ENCODE peak calls at places on chromosomes 3 and 15, in seven cellular contexts. Z is tibial artery; V is Panc1; L is CD8-positive, alpha-beta memory T cell; I is OCI-LY7; U is GM23248; S is IMR-90. O is an unnamed sample. For H3K4me1, the result is how much of the 10 kb centered on the place peaks cover.

GRCh38 chr15:42832577-42832976 is 88.0 kb downstream of the TTBK2 start:
- DNase-seq in Z (no peak), V (no peak), L (no peak), I (no peak), U (peak), S (peak), O (no peak)

GRCh38 chr15:39589815-39590644 is 9.2 kb downstream of the THBS1 start:
- DNase-seq in Z (no peak), V (no peak), L (no peak), I (no peak), U (peak), S (peak), O (no peak)

GRCh38 chr3:113132571-113132996 is 78.8 kb upstream of the BOC start:
- DNase-seq in Z (no peak), V (no peak), L (no peak), I (no peak), U (peak), S (peak), O (no peak)

GRCh38 chr3:75237041-75237775 is 426.9 kb upstream of the FRG2C start:
- DNase-seq in Z (no peak), V (no peak), L (no peak), I (no peak), U (peak), S (no peak), O (no peak)

GRCh38 chr3:52415769-52416168 is 29.1 kb downstream of the SEMA3G start:
- DNase-seq in Z (no peak), V (no peak), L (no peak), I (no peak), U (no peak), S (no peak), O (no peak)

GRCh38 chr3:173586176-173586575 is 188.6 kb downstream of the NLGN1 start:
- DNase-seq in Z (no peak), V (no peak), L (no peak), I (no peak), U (peak), S (peak), O (no peak)

GRCh38 chr15:80191897-80192595 is 39.2 kb downstream of the FAH start:
- DNase-seq in Z (no peak), V (no peak), L (no peak), I (no peak), U (no peak), S (no peak), O (no peak)

GRCh38 chr15:70741107-70741511 is 22.2 kb downstream of the UACA start:
- DNase-seq in Z (peak), V (no peak), L (no peak), I (no peak), U (peak), S (peak), O (no peak)

GRCh38 chr15:100889359-100890058 is 9.9 kb downstream of the ALDH1A3 start:
- DNase-seq in Z (peak), V (no peak), L (no peak), I (no peak), U (peak), S (peak), O (peak)

GRCh38 chr3:182294696-182295095 is 498.6 kb upstream of the ATP11B start:
- DNase-seq in Z (no peak), V (no peak), L (no peak), I (no peak), U (no peak), S (no peak), O (no peak)

GRCh38 chr3:190056795-190057194 is 63.9 kb downstream of the P3H2 start:
- DNase-seq in Z (no peak), V (no peak), L (no peak), I (no peak), U (no peak), S (peak), O (no peak)

GRCh38 chr15:69661871-69662667 is 209.5 kb downstream of the RPLP1 start:
- DNase-seq in Z (no peak), V (no peak), L (no peak), I (no peak), U (no peak), S (no peak), O (no peak)

GRCh38 chr3:105495021-105495420 is 128.3 kb downstream of the ALCAM start:
- DNase-seq in Z (no peak), V (no peak), L (no peak), I (no peak), U (peak), S (peak), O (no peak)

GRCh38 chr3:167712445-167712844 is 22.2 kb downstream of the PDCD10 start:
- DNase-seq in Z (no peak), V (no peak), L (no peak), I (no peak), U (no peak), S (no peak), O (no peak)

GRCh38 chr15:81828135-81828534 is 217.7 kb downstream of the MEX3B start:
- DNase-seq in Z (no peak), V (no peak), L (no peak), I (no peak), U (no peak), S (no peak), O (no peak)

GRCh38 chr15:70772402-70772801 is 9.0 kb upstream of the UACA start:
- DNase-seq in Z (no peak), V (no peak), L (no peak), I (no peak), U (peak), S (peak), O (no peak)

GRCh38 chr3:164375538-164375937 is 702.8 kb downstream of the SI start:
- DNase-seq in Z (no peak), V (no peak), L (no peak), I (no peak), U (peak), S (no peak), O (no peak)

GRCh38 chr3:125057186-125057850 is 1.5 kb upstream of the HEG1 start:
- DNase-seq in Z (no peak), V (no peak), L (no peak), I (no peak), U (peak), S (peak), O (no peak)

DNA sequence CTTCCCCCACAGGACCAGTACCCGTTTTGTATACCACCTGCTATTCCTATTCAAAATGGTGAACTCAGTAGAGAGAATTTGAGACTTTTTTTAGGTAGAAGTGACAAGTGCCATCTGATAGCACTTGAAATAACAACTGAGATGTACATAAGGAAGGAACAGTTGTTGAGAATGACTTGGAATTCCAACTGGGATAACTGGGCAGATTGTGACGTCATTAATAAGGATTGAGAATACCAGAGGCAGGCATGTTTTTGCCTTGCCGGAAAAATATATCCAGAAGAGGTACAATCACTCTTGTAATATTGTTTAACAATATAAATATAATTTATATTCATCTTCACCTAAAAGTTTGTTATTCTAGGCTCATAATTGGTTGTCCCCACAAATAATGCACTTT is 454.1 kb upstream of the RGMA start:
- DNase-seq in Z (no peak), V (no peak), L (no peak), I (no peak), U (no peak), S (no peak), O (no peak)
- H3K4me3 ChIP-seq in Z (no peak), V (no peak), L (no peak), I (no peak), U (no peak), S (no peak), O (no peak)

DNA sequence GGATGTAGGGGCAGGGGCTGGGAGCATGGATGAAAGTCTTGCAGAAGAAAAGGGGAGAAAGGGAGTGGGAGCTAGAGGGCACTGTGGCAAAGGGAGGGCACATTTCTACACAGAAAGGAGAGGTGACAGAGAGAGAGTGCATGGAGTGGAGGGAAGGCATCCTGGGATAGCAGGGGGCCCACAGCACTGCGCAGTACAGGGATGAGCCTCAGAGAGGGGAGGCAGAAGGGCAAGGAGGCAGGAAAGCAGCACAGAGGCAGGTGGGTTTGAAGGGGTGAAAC is 5.4 kb downstream of the STOML1 start:
- DNase-seq in Z (no peak), V (no peak), L (no peak), I (no peak), U (no peak), S (no peak), O (no peak)
- H3K4me1 ChIP-seq in Z (under half), V (under half), L (under half), I (under half), U (half or more), S (half or more), O (under half)

DNA sequence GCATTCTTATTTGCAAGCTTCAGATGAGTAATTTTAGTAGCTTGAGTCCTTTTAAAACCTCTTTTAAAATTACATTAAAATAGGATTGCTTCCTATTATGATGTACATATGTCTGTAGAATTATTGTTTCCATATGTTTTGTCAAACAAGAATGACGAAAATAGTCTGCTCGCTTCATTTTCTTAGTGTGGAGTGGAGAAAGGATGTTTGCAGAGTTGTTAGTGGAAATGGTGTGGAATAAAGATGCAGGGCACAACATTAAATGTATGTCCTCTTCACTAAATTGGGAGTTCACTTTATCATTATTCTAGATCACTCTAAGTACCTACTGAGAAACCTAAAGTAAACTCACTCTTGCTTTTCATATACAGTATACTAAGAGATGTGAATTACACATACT is 59.5 kb downstream of the CMSS1 start:
- DNase-seq in Z (no peak), V (no peak), L (no peak), I (no peak), U (no peak), S (no peak), O (no peak)
- H3K4me3 ChIP-seq in Z (peak), V (no peak), L (no peak), I (no peak), U (peak), S (no peak), O (no peak)

DNA sequence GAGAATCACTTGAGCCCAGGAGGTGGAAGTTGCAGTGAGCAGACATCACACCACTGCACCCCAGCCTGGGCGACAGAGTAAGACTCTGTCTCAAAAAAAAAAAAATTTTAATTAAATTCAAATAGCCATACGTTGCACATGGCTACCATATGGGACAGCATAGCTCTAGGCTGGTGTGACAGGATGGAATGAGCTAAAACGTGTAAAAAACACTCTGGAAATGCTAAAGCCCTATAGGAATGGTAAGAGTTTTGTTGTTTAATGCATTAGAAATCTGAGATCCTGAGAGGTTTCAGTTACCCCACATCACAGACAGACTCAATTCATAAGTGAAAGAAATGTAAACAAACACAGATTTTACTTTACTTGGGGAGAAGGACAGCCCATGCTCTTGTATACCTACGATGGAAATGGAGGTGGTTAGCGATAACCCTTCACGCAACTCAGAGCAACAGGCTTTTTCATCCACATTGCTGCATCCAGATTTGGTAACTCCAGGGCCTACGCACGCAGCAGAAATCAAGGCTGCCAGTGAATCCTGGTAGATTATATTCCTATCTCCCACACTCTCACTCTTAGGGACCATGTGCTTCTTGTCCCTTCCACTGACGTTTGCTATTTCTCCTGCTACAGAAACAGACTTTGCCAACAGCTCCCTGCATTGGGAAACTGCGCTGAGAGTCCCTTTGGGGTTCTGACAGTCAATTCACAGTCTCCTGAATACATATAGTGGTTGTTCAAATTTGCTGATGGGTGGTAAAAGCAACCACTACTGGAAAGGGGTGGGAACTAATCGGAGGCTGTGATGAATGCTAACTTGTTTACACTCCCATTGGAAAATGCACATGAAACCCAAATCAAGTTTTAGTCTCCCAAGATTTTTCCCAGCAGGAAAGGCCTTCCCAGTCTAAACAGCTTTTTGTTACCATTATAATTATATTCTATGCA is 3.1 kb downstream of the SH3BP5 start:
- DNase-seq in Z (no peak), V (no peak), L (no peak), I (no peak), U (peak), S (no peak), O (no peak)
- H3K4me1 ChIP-seq in Z (under half), V (under half), L (half or more), I (half or more), U (half or more), S (under half), O (under half)

GRCh38 chr3:16695710-16696109 is 90.5 kb upstream of the DAZL start:
- DNase-seq in Z (no peak), V (no peak), L (no peak), I (no peak), U (no peak), S (no peak), O (no peak)
- H3K4me3 ChIP-seq in Z (no peak), V (no peak), L (no peak), I (no peak), U (no peak), S (no peak), O (no peak)

GRCh38 chr3:9401986-9402385 is 4.6 kb downstream of the SETD5 start:
- DNase-seq in Z (no peak), V (no peak), L (no peak), I (no peak), U (no peak), S (no peak), O (no peak)

GRCh38 chr3:9398715-9399708 is 1.6 kb downstream of the SETD5 start:
- DNase-seq in Z (no peak), V (no peak), L (peak), I (peak), U (peak), S (peak), O (no peak)

GRCh38 chr3:9397911-9398714 is 698 bp downstream of the SETD5 start:
- DNase-seq in Z (peak), V (no peak), L (peak), I (peak), U (peak), S (peak), O (peak)

GRCh38 chr3:9400626-9401025 is 3.2 kb downstream of the SETD5 start:
- DNase-seq in Z (no peak), V (no peak), L (no peak), I (no peak), U (peak), S (no peak), O (no peak)

DNA sequence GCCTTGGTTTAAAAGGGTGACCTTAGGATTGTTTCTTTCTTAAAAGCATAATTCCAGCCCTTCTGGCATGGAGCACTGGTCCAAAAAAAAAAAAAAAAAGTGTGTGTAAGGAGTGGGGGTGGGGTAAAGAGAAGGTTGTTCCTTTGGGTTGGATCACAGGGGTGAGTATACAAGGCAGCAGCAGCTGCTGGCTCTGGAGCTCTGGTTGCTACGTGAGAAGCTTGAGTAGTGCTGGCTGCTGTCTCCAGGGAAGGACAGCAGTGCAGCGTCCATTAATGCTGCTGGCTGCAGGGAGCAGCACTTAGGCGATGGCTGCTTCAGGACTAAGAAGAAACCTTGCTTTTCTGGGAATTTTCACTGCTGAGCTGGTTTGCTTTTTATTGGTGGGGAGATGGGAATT is 2.3 kb downstream of the SETD5 start:
- DNase-seq in Z (peak), V (no peak), L (no peak), I (peak), U (peak), S (peak), O (peak)
- H3K4me1 ChIP-seq in Z (under half), V (under half), L (half or more), I (half or more), U (half or more), S (under half), O (under half)